ENCODE peak calls at places on chromosomes 3 and 15, in seven cellular contexts. One of them, this sample, is unnamed. For H3K27me3, the result is how much of the 10 kb centered on the place peaks cover.

GRCh38 chr3:141103067-141103466 is 51.9 kb downstream of the SPSB4 start:
- DNase-seq in stomach: no peak
- DNase-seq in GM23338: no peak
- DNase-seq in SJSA1: no peak
- DNase-seq in Peyer's patch: peak
- DNase-seq in hepatocyte: no peak
- DNase-seq in MM.1S: no peak
- DNase-seq in this sample: no peak

GRCh38 chr3:52202384-52203077 is 4.6 kb downstream of the ALAS1 start:
- DNase-seq in stomach: no peak
- DNase-seq in GM23338: no peak
- DNase-seq in MM.1S: no peak
- DNase-seq in Peyer's patch: no peak
- DNase-seq in SJSA1: no peak
- DNase-seq in hepatocyte: no peak
- DNase-seq in this sample: no peak

GRCh38 chr3:98589331-98589870 is 4.0 kb downstream of the CPOX start:
- DNase-seq in stomach: no peak
- DNase-seq in SJSA1: no peak
- DNase-seq in GM23338: no peak
- DNase-seq in MM.1S: no peak
- DNase-seq in Peyer's patch: no peak
- DNase-seq in hepatocyte: no peak
- DNase-seq in this sample: no peak

GRCh38 chr3:159499031-159499793 is 489.4 kb upstream of the IL12A start:
- DNase-seq in SJSA1: no peak
- DNase-seq in hepatocyte: no peak
- DNase-seq in Peyer's patch: no peak
- DNase-seq in GM23338: no peak
- DNase-seq in stomach: no peak
- DNase-seq in MM.1S: no peak
- DNase-seq in this sample: no peak

GRCh38 chr3:183371672-183371968 is 56.8 kb downstream of the MCF2L2 start:
- DNase-seq in Peyer's patch: peak
- DNase-seq in SJSA1: no peak
- DNase-seq in MM.1S: no peak
- DNase-seq in hepatocyte: no peak
- DNase-seq in stomach: no peak
- DNase-seq in GM23338: no peak
- DNase-seq in this sample: no peak

GRCh38 chr3:13015286-13016082 is 57.7 kb downstream of the IQSEC1 start:
- DNase-seq in MM.1S: peak
- DNase-seq in Peyer's patch: peak
- DNase-seq in hepatocyte: no peak
- DNase-seq in stomach: peak
- DNase-seq in GM23338: no peak
- DNase-seq in SJSA1: no peak
- DNase-seq in this sample: no peak

GRCh38 chr3:99620077-99620476 is 18.3 kb upstream of the COL8A1 start:
- DNase-seq in MM.1S: no peak
- DNase-seq in hepatocyte: no peak
- DNase-seq in GM23338: peak
- DNase-seq in Peyer's patch: no peak
- DNase-seq in stomach: no peak
- DNase-seq in SJSA1: no peak
- DNase-seq in this sample: no peak

GRCh38 chr3:110381992-110382391 is 689.6 kb upstream of the NECTIN3 start:
- DNase-seq in MM.1S: no peak
- DNase-seq in Peyer's patch: peak
- DNase-seq in GM23338: no peak
- DNase-seq in stomach: no peak
- DNase-seq in SJSA1: no peak
- DNase-seq in hepatocyte: no peak
- DNase-seq in this sample: no peak

GRCh38 chr3:140219923-140220452 is 285.0 kb downstream of the CLSTN2 start:
- DNase-seq in MM.1S: no peak
- DNase-seq in Peyer's patch: no peak
- DNase-seq in stomach: no peak
- DNase-seq in GM23338: peak
- DNase-seq in hepatocyte: no peak
- DNase-seq in SJSA1: no peak
- DNase-seq in this sample: no peak

GRCh38 chr3:195093731-195094130 is 177.2 kb downstream of the XXYLT1 start:
- DNase-seq in MM.1S: no peak
- DNase-seq in Peyer's patch: no peak
- DNase-seq in stomach: no peak
- DNase-seq in hepatocyte: no peak
- DNase-seq in GM23338: no peak
- DNase-seq in SJSA1: no peak
- DNase-seq in this sample: no peak

GRCh38 chr3:65177879-65178484 is 490.2 kb upstream of the ADAMTS9 start:
- DNase-seq in hepatocyte: no peak
- DNase-seq in stomach: no peak
- DNase-seq in MM.1S: no peak
- DNase-seq in GM23338: no peak
- DNase-seq in SJSA1: no peak
- DNase-seq in Peyer's patch: no peak
- DNase-seq in this sample: no peak

GRCh38 chr3:197151562-197151961 is 121.9 kb upstream of the MELTF start:
- DNase-seq in stomach: peak
- DNase-seq in hepatocyte: peak
- DNase-seq in Peyer's patch: peak
- DNase-seq in MM.1S: no peak
- DNase-seq in GM23338: no peak
- DNase-seq in SJSA1: no peak
- DNase-seq in this sample: no peak

GRCh38 chr3:56368860-56369259 is 99.4 kb downstream of the ERC2 start:
- DNase-seq in MM.1S: no peak
- DNase-seq in stomach: no peak
- DNase-seq in SJSA1: no peak
- DNase-seq in hepatocyte: no peak
- DNase-seq in GM23338: no peak
- DNase-seq in Peyer's patch: no peak
- DNase-seq in this sample: no peak

GRCh38 chr3:64440498-64440897 is 215.2 kb upstream of the PRICKLE2 start:
- DNase-seq in stomach: peak
- DNase-seq in Peyer's patch: no peak
- DNase-seq in SJSA1: no peak
- DNase-seq in hepatocyte: peak
- DNase-seq in MM.1S: no peak
- DNase-seq in GM23338: no peak
- DNase-seq in this sample: no peak

GRCh38 chr15:74200871-74201419 is 1.6 kb downstream of the STRA6 start:
- DNase-seq in MM.1S: no peak
- DNase-seq in stomach: no peak
- DNase-seq in Peyer's patch: no peak
- DNase-seq in hepatocyte: no peak
- DNase-seq in GM23338: no peak
- DNase-seq in SJSA1: peak
- DNase-seq in this sample: peak

GRCh38 chr3:175046666-175047065 is 187.5 kb downstream of the NAALADL2 start:
- DNase-seq in GM23338: no peak
- DNase-seq in Peyer's patch: no peak
- DNase-seq in MM.1S: no peak
- DNase-seq in SJSA1: no peak
- DNase-seq in stomach: no peak
- DNase-seq in hepatocyte: no peak
- DNase-seq in this sample: no peak

GRCh38 chr15:33865416-33865815 is 102.9 kb upstream of the CHRM5 start:
- DNase-seq in Peyer's patch: no peak
- DNase-seq in hepatocyte: no peak
- DNase-seq in stomach: no peak
- DNase-seq in MM.1S: no peak
- DNase-seq in GM23338: no peak
- DNase-seq in SJSA1: no peak
- DNase-seq in this sample: no peak

GRCh38 chr15:80831606-80832224 is 52.5 kb downstream of the CEMIP start:
- DNase-seq in MM.1S: no peak
- DNase-seq in stomach: no peak
- DNase-seq in hepatocyte: no peak
- DNase-seq in GM23338: peak
- DNase-seq in Peyer's patch: no peak
- DNase-seq in SJSA1: no peak
- DNase-seq in this sample: no peak

GRCh38 chr15:69400850-69401249 is 13.3 kb upstream of the KIF23 start:
- DNase-seq in Peyer's patch: no peak
- DNase-seq in hepatocyte: no peak
- DNase-seq in MM.1S: no peak
- DNase-seq in stomach: no peak
- DNase-seq in SJSA1: no peak
- DNase-seq in GM23338: peak
- DNase-seq in this sample: no peak

GRCh38 chr3:17157713-17158112 is 273.0 kb downstream of the PLCL2 start:
- DNase-seq in SJSA1: peak
- DNase-seq in MM.1S: no peak
- DNase-seq in stomach: no peak
- DNase-seq in Peyer's patch: no peak
- DNase-seq in GM23338: no peak
- DNase-seq in hepatocyte: no peak
- DNase-seq in this sample: no peak

GRCh38 chr3:76040946-76041345 is 255.6 kb upstream of the ZNF717 start:
- DNase-seq in hepatocyte: no peak
- DNase-seq in MM.1S: no peak
- DNase-seq in GM23338: no peak
- DNase-seq in stomach: no peak
- DNase-seq in SJSA1: no peak
- DNase-seq in Peyer's patch: no peak
- DNase-seq in this sample: no peak

DNA sequence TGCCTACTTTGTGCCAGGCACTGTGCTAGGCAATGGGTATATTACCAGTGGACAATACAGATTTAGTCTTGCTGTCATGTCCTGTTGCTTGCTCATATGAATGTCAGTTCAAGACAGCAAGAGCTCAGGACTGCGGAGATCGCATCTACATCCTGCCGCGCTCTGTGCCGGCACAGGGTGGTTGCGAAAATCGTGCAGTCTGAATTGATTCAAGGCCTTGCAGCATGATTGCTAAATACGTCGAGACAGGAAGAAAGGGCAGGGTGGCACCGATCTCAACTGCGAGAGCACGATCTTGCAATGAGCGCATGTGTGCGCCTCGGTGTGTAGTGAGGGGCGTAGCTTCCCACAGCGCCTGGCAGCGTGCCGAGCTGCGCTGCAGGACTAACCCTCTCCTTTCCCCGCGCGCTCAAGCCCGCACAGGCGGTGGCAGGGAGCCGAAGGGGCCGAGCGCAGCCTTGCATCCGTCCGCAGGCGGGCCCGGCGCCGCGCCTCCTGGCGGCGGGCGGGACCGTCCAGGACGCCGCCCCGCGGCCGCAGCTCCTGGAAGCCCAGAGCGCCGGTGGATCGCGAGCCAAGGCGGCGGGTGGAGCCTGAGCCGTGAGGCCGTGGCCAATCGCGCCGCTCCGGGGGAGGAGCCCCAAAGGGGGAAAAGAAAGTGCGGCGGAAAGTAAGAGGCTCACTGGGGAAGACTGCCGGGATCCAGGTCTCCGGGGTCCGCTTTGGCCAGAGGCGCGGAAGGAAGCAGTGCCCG is at the start of gene IL1RAP:
- DNase-seq in stomach: peak
- DNase-seq in Peyer's patch: peak
- DNase-seq in SJSA1: peak
- DNase-seq in GM23338: peak
- DNase-seq in MM.1S: peak
- DNase-seq in hepatocyte: peak
- DNase-seq in this sample: peak
- H3K27me3 ChIP-seq in stomach: under half
- H3K27me3 ChIP-seq in Peyer's patch: under half
- H3K27me3 ChIP-seq in SJSA1: under half
- H3K27me3 ChIP-seq in GM23338: under half
- H3K27me3 ChIP-seq in MM.1S: under half
- H3K27me3 ChIP-seq in hepatocyte: under half
- H3K27me3 ChIP-seq in this sample: half or more

GRCh38 chr3:126524429-126524988 is 554 bp downstream of the CHST13 start:
- DNase-seq in GM23338: no peak
- DNase-seq in stomach: no peak
- DNase-seq in Peyer's patch: no peak
- DNase-seq in SJSA1: no peak
- DNase-seq in MM.1S: no peak
- DNase-seq in hepatocyte: peak
- DNase-seq in this sample: no peak

GRCh38 chr3:126525853-126526667 is 2.1 kb downstream of the CHST13 start:
- DNase-seq in GM23338: no peak
- DNase-seq in Peyer's patch: no peak
- DNase-seq in stomach: no peak
- DNase-seq in MM.1S: no peak
- DNase-seq in SJSA1: no peak
- DNase-seq in hepatocyte: no peak
- DNase-seq in this sample: no peak

GRCh38 chr3:126526668-126527005 is 2.7 kb downstream of the CHST13 start:
- DNase-seq in Peyer's patch: no peak
- DNase-seq in stomach: no peak
- DNase-seq in MM.1S: no peak
- DNase-seq in GM23338: no peak
- DNase-seq in SJSA1: no peak
- DNase-seq in hepatocyte: no peak
- DNase-seq in this sample: no peak

GRCh38 chr3:126523745-126524428 is at the start of gene CHST13:
- DNase-seq in SJSA1: no peak
- DNase-seq in hepatocyte: peak
- DNase-seq in Peyer's patch: peak
- DNase-seq in GM23338: peak
- DNase-seq in stomach: peak
- DNase-seq in MM.1S: no peak
- DNase-seq in this sample: peak

GRCh38 chr3:126525091-126525852 is 1.3 kb downstream of the CHST13 start:
- DNase-seq in MM.1S: no peak
- DNase-seq in Peyer's patch: no peak
- DNase-seq in hepatocyte: peak
- DNase-seq in SJSA1: no peak
- DNase-seq in GM23338: no peak
- DNase-seq in stomach: no peak
- DNase-seq in this sample: no peak
- H3K27me3 ChIP-seq in MM.1S: under half
- H3K27me3 ChIP-seq in Peyer's patch: under half
- H3K27me3 ChIP-seq in hepatocyte: under half
- H3K27me3 ChIP-seq in SJSA1: under half
- H3K27me3 ChIP-seq in GM23338: under half
- H3K27me3 ChIP-seq in stomach: under half
- H3K27me3 ChIP-seq in this sample: under half

DNA sequence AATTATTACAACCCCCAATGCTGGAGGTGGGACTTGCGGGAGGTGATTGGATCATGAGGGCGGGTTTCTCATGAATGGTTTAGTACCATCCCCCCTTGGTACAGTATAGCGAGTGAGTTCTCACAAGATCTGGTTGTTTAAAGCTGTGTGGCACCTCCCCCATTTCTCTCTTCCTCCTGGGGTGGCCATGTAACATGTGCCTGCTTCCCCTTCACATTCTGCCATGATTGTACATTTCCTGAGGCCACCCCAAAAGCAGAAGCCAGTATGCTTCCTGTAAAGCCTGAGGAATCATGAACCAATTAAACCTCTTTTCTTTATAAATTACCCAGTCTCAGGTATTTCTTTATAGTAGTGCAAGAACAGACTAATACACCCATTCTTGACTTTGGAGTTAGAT is 20.3 kb upstream of the PROK2 start:
- DNase-seq in stomach: no peak
- DNase-seq in SJSA1: no peak
- DNase-seq in MM.1S: no peak
- DNase-seq in GM23338: no peak
- DNase-seq in Peyer's patch: no peak
- DNase-seq in hepatocyte: no peak
- DNase-seq in this sample: no peak
- H3K27me3 ChIP-seq in stomach: under half
- H3K27me3 ChIP-seq in SJSA1: under half
- H3K27me3 ChIP-seq in MM.1S: under half
- H3K27me3 ChIP-seq in GM23338: under half
- H3K27me3 ChIP-seq in Peyer's patch: under half
- H3K27me3 ChIP-seq in hepatocyte: under half
- H3K27me3 ChIP-seq in this sample: under half

GRCh38 chr15:75661041-75661778 is 13.5 kb downstream of the SNX33 start:
- DNase-seq in hepatocyte: peak
- DNase-seq in GM23338: peak
- DNase-seq in MM.1S: no peak
- DNase-seq in Peyer's patch: peak
- DNase-seq in SJSA1: peak
- DNase-seq in stomach: peak
- DNase-seq in this sample: peak
- H3K27me3 ChIP-seq in hepatocyte: under half
- H3K27me3 ChIP-seq in GM23338: under half
- H3K27me3 ChIP-seq in MM.1S: under half
- H3K27me3 ChIP-seq in Peyer's patch: under half
- H3K27me3 ChIP-seq in SJSA1: under half
- H3K27me3 ChIP-seq in stomach: under half
- H3K27me3 ChIP-seq in this sample: under half

This sample was measured in neural progenitor cell.